ENCODE peak calls at places on chromosomes 13 and 19, in eight cellular contexts. H, N, W, A, Y, O, Q and E are unnamed samples.

GRCh38 chr19:34345934-34346333 is 19.1 kb upstream of the GPI start:
- DNase-seq in H (peak), N (peak), W (peak), A (peak), Y (peak), O (no peak), Q (no peak), E (peak)

GRCh38 chr19:27744926-27745844 is 1467.8 kb downstream of the UQCRFS1 start:
- DNase-seq in H (no peak), N (no peak), W (no peak), A (no peak), Y (peak), O (no peak), Q (no peak), E (no peak)

GRCh38 chr13:42022796-42023493 is 25.5 kb upstream of the DGKH start:
- DNase-seq in H (no peak), N (no peak), W (no peak), A (no peak), Y (no peak), O (no peak), Q (no peak), E (no peak)

GRCh38 chr13:30776661-30777060 is 41.3 kb downstream of the ALOX5AP start:
- DNase-seq in H (no peak), N (no peak), W (no peak), A (no peak), Y (no peak), O (no peak), Q (no peak), E (no peak)

GRCh38 chr13:27654816-27655215 is 33.1 kb downstream of the POLR1D start:
- DNase-seq in H (no peak), N (no peak), W (no peak), A (no peak), Y (no peak), O (no peak), Q (no peak), E (no peak)

GRCh38 chr19:18590273-18591272 is 2.0 kb downstream of the REX1BD start:
- DNase-seq in H (no peak), N (no peak), W (peak), A (no peak), Y (peak), O (no peak), Q (no peak), E (peak)

GRCh38 chr13:72180253-72180952 is 313.4 kb upstream of the DACH1 start:
- DNase-seq in H (no peak), N (no peak), W (no peak), A (no peak), Y (no peak), O (no peak), Q (no peak), E (no peak)

GRCh38 chr19:391199-391557 is 17.8 kb downstream of the C2CD4C start:
- DNase-seq in H (no peak), N (no peak), W (peak), A (no peak), Y (no peak), O (no peak), Q (no peak), E (no peak)

GRCh38 chr13:36766295-36766694 is 52.7 kb upstream of the RFXAP start:
- DNase-seq in H (no peak), N (no peak), W (no peak), A (no peak), Y (no peak), O (no peak), Q (no peak), E (no peak)

GRCh38 chr19:7832781-7833180 is 2.8 kb downstream of the EVI5L start:
- DNase-seq in H (no peak), N (no peak), W (no peak), A (no peak), Y (no peak), O (no peak), Q (no peak), E (no peak)

GRCh38 chr13:49098198-49098597 is 121.9 kb upstream of the MLNR start:
- DNase-seq in H (no peak), N (no peak), W (no peak), A (no peak), Y (peak), O (peak), Q (peak), E (no peak)

GRCh38 chr19:30457484-30457883 is 85.3 kb downstream of the ZNF536 start:
- DNase-seq in H (no peak), N (no peak), W (no peak), A (no peak), Y (no peak), O (no peak), Q (no peak), E (no peak)

GRCh38 chr19:17996826-17997316 is 11.1 kb upstream of the ARRDC2 start:
- DNase-seq in H (peak), N (peak), W (peak), A (peak), Y (peak), O (peak), Q (no peak), E (peak)

GRCh38 chr19:52689804-52690394 is 44.9 kb downstream of the ZNF611 start:
- DNase-seq in H (peak), N (peak), W (peak), A (peak), Y (peak), O (peak), Q (no peak), E (peak)

GRCh38 chr13:83546476-83546875 is 335.8 kb downstream of the SLITRK1 start:
- DNase-seq in H (no peak), N (no peak), W (no peak), A (no peak), Y (no peak), O (no peak), Q (no peak), E (no peak)